ENCODE peak calls at places on chromosomes 13 and 19, in four cellular contexts. Q is HepG2, X is K562, P is SK-N-SH. W is an unnamed sample.

GRCh38 chr13:66634384-66634783 is 595.8 kb downstream of the PCDH9 start:
- DNase-seq in Q (no peak), X (no peak), P (no peak), W (no peak)

GRCh38 chr13:23983671-23984070 is 86.4 kb upstream of the C1QTNF9B start:
- DNase-seq in Q (no peak), X (no peak), P (no peak), W (no peak)

GRCh38 chr13:109281823-109282239 is 504.6 kb downstream of the IRS2 start:
- DNase-seq in Q (no peak), X (no peak), P (no peak), W (no peak)

GRCh38 chr13:111881700-111882099 is 185.2 kb upstream of the SOX1 start:
- DNase-seq in Q (no peak), X (no peak), P (no peak), W (no peak)

GRCh38 chr19:44657211-44657921 is 13.7 kb downstream of the PVR start:
- DNase-seq in Q (peak; percentile 62), X (peak; percentile 76), P (peak; percentile 86), W (peak; percentile 72)

GRCh38 chr19:17348700-17349099 is 11.3 kb downstream of the GTPBP3 start:
- DNase-seq in Q (peak; percentile 42), X (no peak), P (peak; percentile 86), W (no peak)

GRCh38 chr19:29022599-29022998 is 190.4 kb downstream of the UQCRFS1 start:
- DNase-seq in Q (no peak), X (no peak), P (no peak), W (no peak)

GRCh38 chr13:43107780-43108179 is 84.4 kb downstream of the DNAJC15 start:
- DNase-seq in Q (no peak), X (no peak), P (no peak), W (no peak)

GRCh38 chr19:2213799-2214198 is 22.3 kb downstream of the PLEKHJ1 start:
- DNase-seq in Q (no peak), X (no peak), P (no peak), W (no peak)

GRCh38 chr13:20174656-20175405 is 14.0 kb upstream of the GJA3 start:
- DNase-seq in Q (peak; percentile 26), X (peak; percentile 45), P (no peak), W (peak; percentile 65)

GRCh38 chr19:39842693-39843435 is 3.3 kb downstream of the FBL start:
- DNase-seq in Q (no peak), X (peak; percentile 23), P (no peak), W (no peak)

GRCh38 chr13:103351035-103351828 is 285.0 kb upstream of the SLC10A2 start:
- DNase-seq in Q (no peak), X (no peak), P (no peak), W (no peak)

GRCh38 chr19:3123088-3123721 is 12.6 kb upstream of the GNA15 start:
- DNase-seq in Q (no peak), X (no peak), P (no peak), W (no peak)

GRCh38 chr19:16535381-16535780 is 6.9 kb downstream of the CHERP start:
- DNase-seq in Q (no peak), X (no peak), P (no peak), W (no peak)

GRCh38 chr13:114099918-114100445 is 32.4 kb downstream of the RASA3 start:
- DNase-seq in Q (peak; percentile 15), X (no peak), P (peak; percentile 59), W (no peak)

GRCh38 chr13:49308104-49308875 is 60.6 kb downstream of the CDADC1 start:
- DNase-seq in Q (peak; percentile 63), X (no peak), P (no peak), W (no peak)

GRCh38 chr19:47226426-47227346 is 4.3 kb downstream of the BBC3 start:
- DNase-seq in Q (peak; percentile 89), X (peak; percentile 97), P (peak; percentile 60), W (peak; percentile 58)

GRCh38 chr19:30374791-30375650 is 2.8 kb downstream of the ZNF536 start:
- DNase-seq in Q (no peak), X (no peak), P (peak; percentile 85), W (no peak)

GRCh38 chr13:29362849-29363604 is 232.5 kb downstream of the SLC7A1 start:
- DNase-seq in Q (peak; percentile 43), X (peak; percentile 49), P (peak; percentile 79), W (peak; percentile 48)

GRCh38 chr19:49689133-49690072 is at the start of gene ADM5:
- DNase-seq in Q (no peak), X (no peak), P (peak; percentile 82), W (no peak)

GRCh38 chr19:29841559-29842367 is 30.0 kb downstream of the CCNE1 start:
- DNase-seq in Q (peak; percentile 91), X (peak; percentile 40), P (peak; percentile 56), W (no peak)

GRCh38 chr13:73731564-73731963 is 402.6 kb downstream of the KLF12 start:
- DNase-seq in Q (no peak), X (no peak), P (no peak), W (no peak)

GRCh38 chr13:95201814-95202521 is 99.3 kb downstream of the ABCC4 start:
- DNase-seq in Q (no peak), X (peak; percentile 65), P (peak; percentile 14), W (no peak)

GRCh38 chr13:83895994-83896580 is 13.8 kb upstream of the SLITRK1 start:
- DNase-seq in Q (no peak), X (no peak), P (no peak), W (no peak)

GRCh38 chr13:104086759-104087158 is 1020.5 kb upstream of the SLC10A2 start:
- DNase-seq in Q (no peak), X (no peak), P (no peak), W (no peak)

GRCh38 chr13:22915442-22916082 is 265.2 kb upstream of the SGCG start:
- DNase-seq in Q (no peak), X (peak; percentile 38), P (peak; percentile 55), W (peak; percentile 35)

GRCh38 chr13:48994731-48995130 is 19.0 kb downstream of the FNDC3A start:
- DNase-seq in Q (peak; percentile 4), X (no peak), P (no peak), W (no peak)

GRCh38 chr13:45040626-45041025 is 51.3 kb downstream of the GPALPP1 start:
- DNase-seq in Q (no peak), X (no peak), P (no peak), W (no peak)

GRCh38 chr13:45179428-45179827 is 21.4 kb downstream of the KCTD4 start:
- DNase-seq in Q (peak; percentile 70), X (no peak), P (no peak), W (no peak)

GRCh38 chr19:11674067-11674492 is 64.7 kb downstream of the ZNF823 start:
- DNase-seq in Q (no peak), X (no peak), P (no peak), W (no peak)

GRCh38 chr13:114067381-114067885 is 65.0 kb downstream of the RASA3 start:
- DNase-seq in Q (no peak), X (no peak), P (no peak), W (peak; percentile 58)

GRCh38 chr13:49569993-49570689 is 15.2 kb downstream of the RCBTB1 start:
- DNase-seq in Q (no peak), X (no peak), P (peak; percentile 31), W (no peak)

GRCh38 chr13:40984670-40985366 is 34.3 kb downstream of the ELF1 start:
- DNase-seq in Q (no peak), X (no peak), P (no peak), W (no peak)

GRCh38 chr13:107809125-107809524 is 406.2 kb downstream of the LIG4 start:
- DNase-seq in Q (no peak), X (no peak), P (no peak), W (no peak)

GRCh38 chr13:46321494-46322225 is 65.4 kb downstream of the RUBCNL start:
- DNase-seq in Q (peak; percentile 18), X (peak; percentile 68), P (peak; percentile 52), W (peak; percentile 47)

GRCh38 chr19:29535432-29535831 is 9.6 kb downstream of the VSTM2B start:
- DNase-seq in Q (no peak), X (no peak), P (no peak), W (no peak)

GRCh38 chr13:102907886-102908515 is 62.2 kb downstream of the ERCC5 start:
- DNase-seq in Q (no peak), X (no peak), P (no peak), W (no peak)

GRCh38 chr19:48636859-48637448 is at the start of gene DBP:
- DNase-seq in Q (no peak), X (peak; percentile 46), P (peak; percentile 61), W (no peak)

DNA sequence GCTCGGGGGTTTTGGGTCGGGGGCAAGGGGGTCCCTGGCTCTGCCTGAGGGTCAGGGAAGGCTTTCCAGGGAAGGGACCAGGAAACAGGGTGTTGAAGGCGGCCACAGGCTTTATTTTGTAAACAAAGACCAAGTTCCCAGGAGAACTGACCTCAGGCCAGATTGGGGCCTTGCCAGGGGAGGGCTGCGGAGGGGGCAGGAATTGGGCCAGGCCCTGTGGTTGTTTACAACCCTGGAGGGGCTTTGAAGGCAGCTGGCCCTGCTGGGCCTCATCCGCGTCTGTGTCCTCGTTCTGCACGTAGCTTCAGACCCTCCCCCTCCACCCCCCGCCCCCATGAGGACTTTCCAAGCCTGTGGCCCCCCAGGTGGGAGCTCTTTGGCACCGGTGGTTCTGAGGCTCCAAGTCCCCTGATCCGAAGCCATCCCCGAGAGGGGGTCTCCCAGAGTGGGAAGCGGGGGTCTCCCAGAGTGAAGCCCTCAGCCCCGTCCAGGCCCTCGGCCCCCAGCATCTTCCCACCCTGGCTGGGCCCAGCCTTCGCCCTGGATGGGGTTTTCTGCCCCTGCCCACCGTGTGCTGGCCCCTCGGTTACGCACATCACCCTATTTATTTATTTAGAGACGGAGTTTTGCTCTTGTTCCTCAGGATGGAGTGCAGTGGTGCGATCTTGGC is 13.5 kb upstream of the BSG start:
- DNase-seq in Q (peak; percentile 23), X (no peak), P (no peak), W (no peak)
- TF ChIP-seq POLR2AphosphoS5 in Q (no peak), X (no peak), P (no peak), W (no peak)

GRCh38 chr19:58563034-58563573 is 4.7 kb upstream of the UBE2M start:
- DNase-seq in Q (no peak), X (no peak), P (peak; percentile 78), W (no peak)
- TF ChIP-seq TAF1 in Q (no peak), X (no peak), P (no peak), W (no peak)

GRCh38 chr19:32691952-32692726 is 518 bp downstream of the NUDT19 start:
- DNase-seq in Q (no peak), X (peak; percentile 76), P (peak; percentile 81), W (peak; percentile 46)
- TF ChIP-seq POLR2AphosphoS5 in Q (no peak), X (no peak), P (no peak), W (no peak)

DNA sequence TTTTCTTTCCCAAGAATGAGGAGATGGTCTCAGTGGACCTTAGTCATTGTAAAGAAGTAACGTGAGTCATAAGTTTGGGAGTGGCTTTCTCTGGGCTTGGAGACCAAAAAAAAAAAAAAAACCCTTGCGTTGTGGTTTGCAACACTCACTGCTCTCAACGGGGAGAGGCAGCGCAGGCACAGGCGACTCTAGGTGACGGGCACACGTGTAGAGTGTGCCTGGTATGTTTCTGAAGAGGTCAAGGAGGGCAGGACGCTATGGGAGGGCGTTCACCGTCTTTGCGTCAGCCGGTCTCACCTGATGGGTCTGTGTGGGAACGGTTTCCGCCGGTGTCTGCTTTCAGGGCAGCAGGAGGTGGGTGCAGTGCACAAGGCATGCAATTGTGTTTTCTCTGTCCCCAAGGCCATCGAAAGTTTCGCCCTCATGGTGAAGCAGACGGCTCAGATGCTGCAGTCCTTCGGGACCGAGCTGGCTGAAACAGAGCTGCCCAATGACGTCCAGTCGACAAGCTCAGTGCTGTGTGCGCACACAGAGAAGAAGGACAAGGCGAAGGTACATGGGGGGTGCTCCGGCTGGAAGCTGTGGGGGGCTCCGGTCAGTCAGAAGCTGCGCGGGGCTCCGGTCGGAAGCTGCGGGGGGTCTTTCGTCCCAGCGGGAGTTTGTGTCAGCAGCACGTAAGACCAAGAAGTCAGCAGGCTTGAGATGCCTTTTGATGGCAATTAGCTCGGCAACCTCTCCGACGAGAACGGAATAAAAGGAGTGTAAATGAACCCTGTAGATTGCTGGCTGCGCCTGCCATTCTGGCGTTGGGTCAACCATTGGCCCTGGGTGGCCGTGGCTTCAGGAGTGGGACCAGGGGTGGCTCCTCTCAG is 40.8 kb upstream of the F7 start:
- DNase-seq in Q (no peak), X (peak; percentile 39), P (no peak), W (no peak)
- TF ChIP-seq TAF1 in Q (no peak), X (no peak), P (no peak), W (no peak)

GRCh38 chr13:34161829-34162544 is 344.0 kb downstream of the RFC3 start:
- DNase-seq in Q (peak; percentile 25), X (no peak), P (no peak), W (no peak)
- TF ChIP-seq POLR2AphosphoS5 in Q (no peak), X (no peak), P (no peak), W (no peak)